ENCODE peak calls at places on chromosomes 2 and 18, in nine cellular contexts. U, Y, J, N, F, O, E, X and C are unnamed samples. For H3K9me3, the result is how much of the 10 kb centered on the place peaks cover.

GRCh38 chr2:224594840-224595239 is 9.7 kb upstream of the CUL3 start:
- DNase-seq in U (no peak), Y (no peak), J (no peak), N (no peak), F (no peak), O (no peak), E (no peak), X (no peak), C (no peak)

GRCh38 chr2:232927041-232927792 is 57.2 kb downstream of the SNORC start:
- DNase-seq in U (peak), Y (no peak), J (no peak), N (no peak), F (no peak), O (no peak), E (no peak), X (no peak), C (no peak)

GRCh38 chr18:27824275-27824674 is 352.7 kb downstream of the CDH2 start:
- DNase-seq in U (no peak), Y (no peak), J (no peak), N (no peak), F (no peak), O (no peak), E (no peak), X (no peak), C (no peak)

GRCh38 chr2:172462393-172463381 is 35.3 kb downstream of the ITGA6 start:
- DNase-seq in U (no peak), Y (no peak), J (no peak), N (no peak), F (no peak), O (no peak), E (no peak), X (no peak), C (peak)

GRCh38 chr18:79604913-79605235 is 74.7 kb upstream of the CTDP1 start:
- DNase-seq in U (no peak), Y (no peak), J (no peak), N (no peak), F (no peak), O (no peak), E (no peak), X (no peak), C (no peak)

GRCh38 chr18:55247032-55247431 is 287.8 kb upstream of the CCDC68 start:
- DNase-seq in U (no peak), Y (no peak), J (no peak), N (no peak), F (no peak), O (no peak), E (no peak), X (no peak), C (no peak)

GRCh38 chr2:71935291-71935848 is 212.3 kb downstream of the CYP26B1 start:
- DNase-seq in U (peak), Y (no peak), J (peak), N (no peak), F (peak), O (no peak), E (no peak), X (no peak), C (peak)

GRCh38 chr2:36544638-36545338 is 53.2 kb downstream of the FEZ2 start:
- DNase-seq in U (no peak), Y (no peak), J (no peak), N (no peak), F (no peak), O (no peak), E (no peak), X (no peak), C (no peak)

GRCh38 chr2:24858996-24859395 is 61.0 kb downstream of the ADCY3 start:
- DNase-seq in U (no peak), Y (no peak), J (no peak), N (no peak), F (no peak), O (no peak), E (no peak), X (no peak), C (no peak)

DNA sequence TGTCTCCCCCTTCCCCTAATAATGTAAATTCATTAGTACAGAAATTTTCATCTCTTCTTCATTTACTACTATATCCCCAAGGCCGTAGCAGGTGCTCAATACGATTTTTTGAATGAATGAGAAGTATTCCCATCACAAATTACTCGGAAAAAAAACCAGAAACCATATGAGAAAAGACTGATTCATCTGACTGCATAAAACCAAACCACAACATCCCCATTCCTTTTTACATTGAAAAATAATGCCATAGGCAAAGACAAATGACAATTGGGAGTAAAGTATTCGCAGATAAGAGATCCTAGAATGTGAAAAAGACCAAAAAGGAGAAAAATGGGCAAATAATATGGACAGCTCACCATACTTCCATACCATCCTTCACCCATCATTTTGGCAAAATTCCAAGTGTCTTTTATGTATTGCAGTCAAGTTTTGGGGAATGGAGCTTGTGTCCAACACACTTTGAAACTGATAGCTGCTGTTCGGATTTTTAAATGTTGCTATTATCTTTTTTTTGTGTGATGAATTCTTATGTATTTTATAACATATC is 1.5 kb downstream of the ZC3H8 start:
- DNase-seq in U (no peak), Y (no peak), J (no peak), N (no peak), F (no peak), O (no peak), E (no peak), X (no peak), C (no peak)
- H3K4me3 ChIP-seq in U (no peak), Y (no peak), J (no peak), N (no peak), F (no peak), O (no peak), E (no peak), X (no peak), C (no peak)

GRCh38 chr2:75416420-75417342 is 144.1 kb downstream of the EVA1A start:
- DNase-seq in U (no peak), Y (no peak), J (no peak), N (no peak), F (no peak), O (no peak), E (no peak), X (no peak), C (no peak)
- TF ChIP-seq POLR2AphosphoS5 in U (no peak), Y (no peak), J (no peak), N (no peak), F (no peak), O (no peak), E (no peak), X (no peak), C (no peak)

GRCh38 chr2:95234806-95235205 is 27.5 kb downstream of the ZNF892 start:
- DNase-seq in U (no peak), Y (no peak), J (no peak), N (no peak), F (no peak), O (no peak), E (no peak), X (no peak), C (no peak)
- H3K9me3 ChIP-seq in U (under half), Y (under half), J (under half), N (under half), F (under half), O (under half), E (under half), X (under half), C (under half)

GRCh38 chr2:127106998-127107621 is at the start of gene BIN1:
- DNase-seq in U (peak), Y (peak), J (peak), N (no peak), F (peak), O (peak), E (peak), X (peak), C (peak)

GRCh38 chr2:127107622-127107999 is 657 bp upstream of the BIN1 start:
- DNase-seq in U (no peak), Y (peak), J (peak), N (no peak), F (no peak), O (no peak), E (no peak), X (no peak), C (no peak)

GRCh38 chr2:127106457-127106997 is 427 bp downstream of the BIN1 start:
- DNase-seq in U (no peak), Y (no peak), J (peak), N (no peak), F (no peak), O (no peak), E (no peak), X (peak), C (no peak)

GRCh38 chr2:127105656-127106456 is 1.1 kb downstream of the BIN1 start:
- DNase-seq in U (no peak), Y (no peak), J (peak), N (no peak), F (no peak), O (peak), E (no peak), X (no peak), C (no peak)

DNA sequence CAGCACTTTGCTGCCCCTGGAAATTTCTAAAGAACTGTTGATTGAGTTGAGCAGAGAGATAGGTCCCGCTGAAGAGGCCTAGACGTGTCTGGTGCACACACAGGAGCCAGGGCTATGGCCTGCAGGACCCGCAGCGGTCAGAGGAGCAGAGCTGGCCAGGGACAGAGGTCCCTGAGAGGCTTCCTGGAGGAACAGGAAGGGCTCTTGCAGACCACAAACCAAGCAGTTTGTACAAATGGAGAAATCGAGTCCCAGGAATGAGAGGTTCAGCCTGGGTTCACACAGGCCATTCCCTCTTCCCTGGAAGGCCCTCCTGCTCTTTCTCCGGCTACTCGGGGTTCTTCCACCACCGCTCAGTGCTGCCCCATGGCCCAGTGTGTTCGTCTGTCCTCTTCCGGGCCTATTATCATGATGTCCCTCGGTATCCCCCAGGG is 1.2 kb upstream of the BIN1 start:
- DNase-seq in U (no peak), Y (no peak), J (peak), N (no peak), F (no peak), O (no peak), E (no peak), X (no peak), C (no peak)
- H3K4me3 ChIP-seq in U (no peak), Y (peak), J (no peak), N (peak), F (no peak), O (peak), E (peak), X (no peak), C (no peak)

GRCh38 chr2:105373344-105373781 is 25.5 kb downstream of the FHL2 start:
- DNase-seq in U (no peak), Y (no peak), J (peak), N (no peak), F (peak), O (no peak), E (peak), X (peak), C (no peak)

GRCh38 chr2:105376010-105376409 is 22.8 kb downstream of the FHL2 start:
- DNase-seq in U (no peak), Y (no peak), J (no peak), N (no peak), F (peak), O (peak), E (no peak), X (peak), C (no peak)

GRCh38 chr2:105376789-105377231 is 22.0 kb downstream of the FHL2 start:
- DNase-seq in U (no peak), Y (no peak), J (no peak), N (no peak), F (no peak), O (peak), E (no peak), X (no peak), C (no peak)

GRCh38 chr2:105373895-105374401 is 24.9 kb downstream of the FHL2 start:
- DNase-seq in U (no peak), Y (no peak), J (no peak), N (no peak), F (no peak), O (no peak), E (no peak), X (no peak), C (no peak)

GRCh38 chr2:105375001-105375561 is 23.8 kb downstream of the FHL2 start:
- DNase-seq in U (no peak), Y (no peak), J (no peak), N (no peak), F (no peak), O (peak), E (no peak), X (no peak), C (no peak)
- TF ChIP-seq POLR2AphosphoS5 in U (no peak), Y (no peak), J (no peak), N (no peak), F (no peak), O (peak), E (no peak), X (peak), C (peak)

GRCh38 chr2:31696068-31696467 is 115.3 kb upstream of the SRD5A2 start:
- DNase-seq in U (no peak), Y (no peak), J (no peak), N (no peak), F (no peak), O (no peak), E (no peak), X (no peak), C (no peak)
- H3K9me3 ChIP-seq in U (under half), Y (under half), J (under half), N (under half), F (under half), O (under half), E (under half), X (half or more), C (under half)

DNA sequence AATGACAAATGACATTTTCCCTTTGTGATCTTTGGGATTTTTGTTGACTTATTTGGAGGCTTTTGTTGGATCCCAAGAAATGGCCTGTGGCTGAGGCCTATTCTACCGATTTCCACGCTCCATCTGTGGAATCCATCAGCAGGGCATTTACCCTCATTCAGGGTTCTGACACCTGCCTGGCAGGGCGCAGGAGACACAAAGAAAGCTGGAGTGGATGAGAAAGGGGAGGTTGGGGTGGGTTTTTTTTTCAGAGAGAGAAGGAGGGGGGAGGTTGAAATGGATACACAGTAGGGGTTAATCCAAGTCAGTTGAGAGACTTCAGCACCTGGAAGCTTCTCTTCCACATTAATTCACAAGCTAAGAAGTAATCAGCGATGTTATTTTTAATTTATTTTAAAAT is 59.7 kb downstream of the PAX3 start:
- DNase-seq in U (no peak), Y (no peak), J (no peak), N (no peak), F (no peak), O (no peak), E (no peak), X (no peak), C (no peak)
- H3K4me3 ChIP-seq in U (no peak), Y (no peak), J (no peak), N (no peak), F (no peak), O (no peak), E (no peak), X (no peak), C (no peak)

DNA sequence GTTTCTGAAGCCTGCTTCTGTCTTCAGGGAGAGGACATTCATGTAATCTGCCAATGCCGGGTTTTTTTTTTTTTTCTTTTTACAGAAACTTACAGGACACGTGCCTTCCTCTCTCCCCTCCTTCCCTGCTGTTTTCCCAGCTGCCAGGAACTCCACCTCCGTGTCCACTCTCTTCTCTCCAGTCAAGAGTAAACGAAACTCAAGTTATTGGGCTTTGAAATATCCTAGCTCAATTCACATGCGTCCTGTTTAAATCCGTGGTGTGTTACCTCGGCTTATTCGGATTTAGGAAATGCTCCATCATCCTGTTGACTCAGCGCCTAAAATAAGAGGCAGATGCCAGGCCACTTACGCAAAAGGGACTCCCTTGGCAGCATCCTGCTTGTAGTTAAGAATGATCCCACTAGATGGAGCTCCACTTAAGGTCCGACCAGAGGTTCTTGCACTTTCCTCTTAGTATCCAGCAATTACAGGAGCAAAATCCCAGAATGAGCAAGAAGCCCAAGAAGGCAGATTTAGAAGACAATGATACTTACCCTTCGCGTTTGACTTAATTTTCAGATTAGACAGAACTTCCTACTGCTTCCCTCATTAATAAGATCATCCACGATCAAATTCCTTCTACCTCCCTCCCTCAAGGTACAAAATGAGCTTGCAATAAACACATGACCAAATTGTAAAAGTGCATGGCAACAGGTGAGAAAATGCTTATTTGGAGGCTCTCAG is 97.2 kb upstream of the ZCCHC2 start:
- DNase-seq in U (peak), Y (peak), J (peak), N (peak), F (peak), O (peak), E (peak), X (peak), C (peak)
- TF ChIP-seq POLR2AphosphoS5 in U (no peak), Y (peak), J (peak), N (no peak), F (peak), O (peak), E (no peak), X (peak), C (peak)